ENCODE peak calls at places on chromosome 10, in nine cellular contexts. One of them, this sample, is unnamed.

GRCh38 chr10:32207544-32207943 is 139.4 kb downstream of the EPC1 start:
- DNase-seq in kidney: no peak
- DNase-seq in activated T-cell treated with anti-CD3 and anti-CD28 coated beads, Interleukin-2, amount 50 U/mL, for 72 hours: peak
- DNase-seq in activated CD4-positive, CD25-positive, alpha-beta regulatory T cell: peak
- DNase-seq in AG08396: peak
- DNase-seq in osteocyte: no peak
- DNase-seq in HL-60: peak
- DNase-seq in stimulated activated CD8-positive, alpha-beta memory T cell treated with anti-CD3 and anti-CD28 coated beads, Interleukin-7, amount 100 ng/mL, for 48 hours: peak
- DNase-seq in HTR-8/SVneo: peak
- DNase-seq in this sample: no peak

GRCh38 chr10:34768261-34768971 is 46.7 kb downstream of the PARD3 start:
- DNase-seq in osteocyte: no peak
- DNase-seq in activated CD4-positive, CD25-positive, alpha-beta regulatory T cell: no peak
- DNase-seq in HL-60: no peak
- DNase-seq in kidney: peak
- DNase-seq in activated T-cell treated with anti-CD3 and anti-CD28 coated beads, Interleukin-2, amount 50 U/mL, for 72 hours: no peak
- DNase-seq in AG08396: peak
- DNase-seq in HTR-8/SVneo: no peak
- DNase-seq in stimulated activated CD8-positive, alpha-beta memory T cell treated with anti-CD3 and anti-CD28 coated beads, Interleukin-7, amount 100 ng/mL, for 48 hours: no peak
- DNase-seq in this sample: no peak

GRCh38 chr10:44383749-44384600 is 922 bp downstream of the CXCL12 start:
- DNase-seq in kidney: peak
- DNase-seq in activated T-cell treated with anti-CD3 and anti-CD28 coated beads, Interleukin-2, amount 50 U/mL, for 72 hours: no peak
- DNase-seq in activated CD4-positive, CD25-positive, alpha-beta regulatory T cell: no peak
- DNase-seq in HL-60: no peak
- DNase-seq in stimulated activated CD8-positive, alpha-beta memory T cell treated with anti-CD3 and anti-CD28 coated beads, Interleukin-7, amount 100 ng/mL, for 48 hours: no peak
- DNase-seq in osteocyte: peak
- DNase-seq in HTR-8/SVneo: peak
- DNase-seq in AG08396: peak
- DNase-seq in this sample: no peak

GRCh38 chr10:103592186-103593021 is 98.9 kb downstream of the NEURL1 start:
- DNase-seq in AG08396: peak
- DNase-seq in kidney: no peak
- DNase-seq in HTR-8/SVneo: peak
- DNase-seq in osteocyte: no peak
- DNase-seq in stimulated activated CD8-positive, alpha-beta memory T cell treated with anti-CD3 and anti-CD28 coated beads, Interleukin-7, amount 100 ng/mL, for 48 hours: no peak
- DNase-seq in activated CD4-positive, CD25-positive, alpha-beta regulatory T cell: peak
- DNase-seq in activated T-cell treated with anti-CD3 and anti-CD28 coated beads, Interleukin-2, amount 50 U/mL, for 72 hours: peak
- DNase-seq in HL-60: peak
- DNase-seq in this sample: no peak

GRCh38 chr10:31261502-31262311 is 57.3 kb upstream of the ZEB1 start:
- DNase-seq in activated T-cell treated with anti-CD3 and anti-CD28 coated beads, Interleukin-2, amount 50 U/mL, for 72 hours: no peak
- DNase-seq in osteocyte: no peak
- DNase-seq in HTR-8/SVneo: no peak
- DNase-seq in AG08396: peak
- DNase-seq in HL-60: no peak
- DNase-seq in kidney: no peak
- DNase-seq in stimulated activated CD8-positive, alpha-beta memory T cell treated with anti-CD3 and anti-CD28 coated beads, Interleukin-7, amount 100 ng/mL, for 48 hours: no peak
- DNase-seq in activated CD4-positive, CD25-positive, alpha-beta regulatory T cell: no peak
- DNase-seq in this sample: no peak

GRCh38 chr10:113709221-113709838 is 29.6 kb downstream of the CASP7 start:
- DNase-seq in stimulated activated CD8-positive, alpha-beta memory T cell treated with anti-CD3 and anti-CD28 coated beads, Interleukin-7, amount 100 ng/mL, for 48 hours: no peak
- DNase-seq in osteocyte: no peak
- DNase-seq in HL-60: no peak
- DNase-seq in activated CD4-positive, CD25-positive, alpha-beta regulatory T cell: no peak
- DNase-seq in activated T-cell treated with anti-CD3 and anti-CD28 coated beads, Interleukin-2, amount 50 U/mL, for 72 hours: no peak
- DNase-seq in HTR-8/SVneo: peak
- DNase-seq in AG08396: peak
- DNase-seq in kidney: no peak
- DNase-seq in this sample: no peak

GRCh38 chr10:88122145-88122544 is 258.7 kb downstream of the PTEN start:
- DNase-seq in HL-60: no peak
- DNase-seq in activated CD4-positive, CD25-positive, alpha-beta regulatory T cell: no peak
- DNase-seq in kidney: no peak
- DNase-seq in osteocyte: no peak
- DNase-seq in stimulated activated CD8-positive, alpha-beta memory T cell treated with anti-CD3 and anti-CD28 coated beads, Interleukin-7, amount 100 ng/mL, for 48 hours: no peak
- DNase-seq in HTR-8/SVneo: no peak
- DNase-seq in activated T-cell treated with anti-CD3 and anti-CD28 coated beads, Interleukin-2, amount 50 U/mL, for 72 hours: no peak
- DNase-seq in AG08396: no peak
- DNase-seq in this sample: no peak

GRCh38 chr10:82572686-82573226 is 697.8 kb downstream of the NRG3 start:
- DNase-seq in HTR-8/SVneo: no peak
- DNase-seq in HL-60: no peak
- DNase-seq in osteocyte: no peak
- DNase-seq in activated T-cell treated with anti-CD3 and anti-CD28 coated beads, Interleukin-2, amount 50 U/mL, for 72 hours: no peak
- DNase-seq in stimulated activated CD8-positive, alpha-beta memory T cell treated with anti-CD3 and anti-CD28 coated beads, Interleukin-7, amount 100 ng/mL, for 48 hours: no peak
- DNase-seq in AG08396: no peak
- DNase-seq in kidney: no peak
- DNase-seq in activated CD4-positive, CD25-positive, alpha-beta regulatory T cell: no peak
- DNase-seq in this sample: no peak

GRCh38 chr10:104220515-104220914 is 11.6 kb downstream of the CFAP43 start:
- DNase-seq in activated T-cell treated with anti-CD3 and anti-CD28 coated beads, Interleukin-2, amount 50 U/mL, for 72 hours: no peak
- DNase-seq in AG08396: no peak
- DNase-seq in stimulated activated CD8-positive, alpha-beta memory T cell treated with anti-CD3 and anti-CD28 coated beads, Interleukin-7, amount 100 ng/mL, for 48 hours: no peak
- DNase-seq in osteocyte: no peak
- DNase-seq in kidney: no peak
- DNase-seq in activated CD4-positive, CD25-positive, alpha-beta regulatory T cell: no peak
- DNase-seq in HL-60: no peak
- DNase-seq in HTR-8/SVneo: no peak
- DNase-seq in this sample: no peak

GRCh38 chr10:23693398-23693797 is 254.5 kb downstream of the OTUD1 start:
- DNase-seq in kidney: peak
- DNase-seq in activated CD4-positive, CD25-positive, alpha-beta regulatory T cell: no peak
- DNase-seq in stimulated activated CD8-positive, alpha-beta memory T cell treated with anti-CD3 and anti-CD28 coated beads, Interleukin-7, amount 100 ng/mL, for 48 hours: no peak
- DNase-seq in HTR-8/SVneo: no peak
- DNase-seq in AG08396: no peak
- DNase-seq in osteocyte: no peak
- DNase-seq in HL-60: no peak
- DNase-seq in activated T-cell treated with anti-CD3 and anti-CD28 coated beads, Interleukin-2, amount 50 U/mL, for 72 hours: peak
- DNase-seq in this sample: no peak

GRCh38 chr10:104824378-104825006 is 183.4 kb downstream of the SORCS3 start:
- DNase-seq in activated T-cell treated with anti-CD3 and anti-CD28 coated beads, Interleukin-2, amount 50 U/mL, for 72 hours: peak
- DNase-seq in osteocyte: no peak
- DNase-seq in HL-60: peak
- DNase-seq in stimulated activated CD8-positive, alpha-beta memory T cell treated with anti-CD3 and anti-CD28 coated beads, Interleukin-7, amount 100 ng/mL, for 48 hours: no peak
- DNase-seq in AG08396: peak
- DNase-seq in HTR-8/SVneo: peak
- DNase-seq in activated CD4-positive, CD25-positive, alpha-beta regulatory T cell: no peak
- DNase-seq in kidney: no peak
- DNase-seq in this sample: no peak

GRCh38 chr10:134205-134742 is 981 bp upstream of the ZMYND11 start:
- DNase-seq in activated T-cell treated with anti-CD3 and anti-CD28 coated beads, Interleukin-2, amount 50 U/mL, for 72 hours: peak
- DNase-seq in kidney: no peak
- DNase-seq in activated CD4-positive, CD25-positive, alpha-beta regulatory T cell: no peak
- DNase-seq in HL-60: no peak
- DNase-seq in stimulated activated CD8-positive, alpha-beta memory T cell treated with anti-CD3 and anti-CD28 coated beads, Interleukin-7, amount 100 ng/mL, for 48 hours: no peak
- DNase-seq in HTR-8/SVneo: no peak
- DNase-seq in AG08396: no peak
- DNase-seq in osteocyte: no peak
- DNase-seq in this sample: no peak

GRCh38 chr10:67043041-67043440 is 117.2 kb downstream of the LRRTM3 start:
- DNase-seq in activated T-cell treated with anti-CD3 and anti-CD28 coated beads, Interleukin-2, amount 50 U/mL, for 72 hours: no peak
- DNase-seq in HTR-8/SVneo: no peak
- DNase-seq in stimulated activated CD8-positive, alpha-beta memory T cell treated with anti-CD3 and anti-CD28 coated beads, Interleukin-7, amount 100 ng/mL, for 48 hours: no peak
- DNase-seq in kidney: no peak
- DNase-seq in activated CD4-positive, CD25-positive, alpha-beta regulatory T cell: no peak
- DNase-seq in HL-60: no peak
- DNase-seq in osteocyte: no peak
- DNase-seq in AG08396: no peak
- DNase-seq in this sample: no peak

GRCh38 chr10:36468620-36469019 is 656.8 kb upstream of the ANKRD30A start:
- DNase-seq in stimulated activated CD8-positive, alpha-beta memory T cell treated with anti-CD3 and anti-CD28 coated beads, Interleukin-7, amount 100 ng/mL, for 48 hours: no peak
- DNase-seq in HTR-8/SVneo: no peak
- DNase-seq in HL-60: no peak
- DNase-seq in activated T-cell treated with anti-CD3 and anti-CD28 coated beads, Interleukin-2, amount 50 U/mL, for 72 hours: no peak
- DNase-seq in kidney: no peak
- DNase-seq in AG08396: no peak
- DNase-seq in activated CD4-positive, CD25-positive, alpha-beta regulatory T cell: no peak
- DNase-seq in osteocyte: no peak
- DNase-seq in this sample: no peak

GRCh38 chr10:61063035-61063434 is 119.0 kb upstream of the RHOBTB1 start:
- DNase-seq in AG08396: no peak
- DNase-seq in stimulated activated CD8-positive, alpha-beta memory T cell treated with anti-CD3 and anti-CD28 coated beads, Interleukin-7, amount 100 ng/mL, for 48 hours: no peak
- DNase-seq in osteocyte: no peak
- DNase-seq in HTR-8/SVneo: no peak
- DNase-seq in kidney: no peak
- DNase-seq in activated CD4-positive, CD25-positive, alpha-beta regulatory T cell: no peak
- DNase-seq in activated T-cell treated with anti-CD3 and anti-CD28 coated beads, Interleukin-2, amount 50 U/mL, for 72 hours: no peak
- DNase-seq in HL-60: no peak
- DNase-seq in this sample: no peak

GRCh38 chr10:62844280-62845011 is 28.3 kb upstream of the EGR2 start:
- DNase-seq in HTR-8/SVneo: no peak
- DNase-seq in osteocyte: no peak
- DNase-seq in kidney: no peak
- DNase-seq in activated T-cell treated with anti-CD3 and anti-CD28 coated beads, Interleukin-2, amount 50 U/mL, for 72 hours: peak
- DNase-seq in HL-60: no peak
- DNase-seq in stimulated activated CD8-positive, alpha-beta memory T cell treated with anti-CD3 and anti-CD28 coated beads, Interleukin-7, amount 100 ng/mL, for 48 hours: no peak
- DNase-seq in activated CD4-positive, CD25-positive, alpha-beta regulatory T cell: no peak
- DNase-seq in AG08396: no peak
- DNase-seq in this sample: no peak

GRCh38 chr10:102289356-102289755 is 44.0 kb downstream of the GBF1 start:
- DNase-seq in activated CD4-positive, CD25-positive, alpha-beta regulatory T cell: no peak
- DNase-seq in kidney: no peak
- DNase-seq in HL-60: no peak
- DNase-seq in activated T-cell treated with anti-CD3 and anti-CD28 coated beads, Interleukin-2, amount 50 U/mL, for 72 hours: no peak
- DNase-seq in stimulated activated CD8-positive, alpha-beta memory T cell treated with anti-CD3 and anti-CD28 coated beads, Interleukin-7, amount 100 ng/mL, for 48 hours: no peak
- DNase-seq in osteocyte: no peak
- DNase-seq in HTR-8/SVneo: no peak
- DNase-seq in AG08396: no peak
- DNase-seq in this sample: no peak

GRCh38 chr10:88117869-88118632 is 254.6 kb downstream of the PTEN start:
- DNase-seq in HTR-8/SVneo: no peak
- DNase-seq in activated CD4-positive, CD25-positive, alpha-beta regulatory T cell: no peak
- DNase-seq in kidney: no peak
- DNase-seq in activated T-cell treated with anti-CD3 and anti-CD28 coated beads, Interleukin-2, amount 50 U/mL, for 72 hours: peak
- DNase-seq in AG08396: no peak
- DNase-seq in stimulated activated CD8-positive, alpha-beta memory T cell treated with anti-CD3 and anti-CD28 coated beads, Interleukin-7, amount 100 ng/mL, for 48 hours: no peak
- DNase-seq in HL-60: peak
- DNase-seq in osteocyte: no peak
- DNase-seq in this sample: no peak

GRCh38 chr10:84563355-84563754 is 235.0 kb downstream of the CCSER2 start:
- DNase-seq in activated CD4-positive, CD25-positive, alpha-beta regulatory T cell: no peak
- DNase-seq in stimulated activated CD8-positive, alpha-beta memory T cell treated with anti-CD3 and anti-CD28 coated beads, Interleukin-7, amount 100 ng/mL, for 48 hours: no peak
- DNase-seq in osteocyte: no peak
- DNase-seq in HL-60: no peak
- DNase-seq in activated T-cell treated with anti-CD3 and anti-CD28 coated beads, Interleukin-2, amount 50 U/mL, for 72 hours: no peak
- DNase-seq in kidney: no peak
- DNase-seq in HTR-8/SVneo: no peak
- DNase-seq in AG08396: no peak
- DNase-seq in this sample: no peak

GRCh38 chr10:72274213-72274729 is 547 bp downstream of the DDIT4 start:
- DNase-seq in osteocyte: no peak
- DNase-seq in HTR-8/SVneo: no peak
- DNase-seq in kidney: peak
- DNase-seq in activated CD4-positive, CD25-positive, alpha-beta regulatory T cell: no peak
- DNase-seq in HL-60: no peak
- DNase-seq in activated T-cell treated with anti-CD3 and anti-CD28 coated beads, Interleukin-2, amount 50 U/mL, for 72 hours: no peak
- DNase-seq in stimulated activated CD8-positive, alpha-beta memory T cell treated with anti-CD3 and anti-CD28 coated beads, Interleukin-7, amount 100 ng/mL, for 48 hours: no peak
- DNase-seq in AG08396: peak
- DNase-seq in this sample: no peak

GRCh38 chr10:77667426-77668324 is 30.1 kb upstream of the KCNMA1 start:
- DNase-seq in activated CD4-positive, CD25-positive, alpha-beta regulatory T cell: no peak
- DNase-seq in HL-60: no peak
- DNase-seq in kidney: no peak
- DNase-seq in osteocyte: no peak
- DNase-seq in AG08396: no peak
- DNase-seq in activated T-cell treated with anti-CD3 and anti-CD28 coated beads, Interleukin-2, amount 50 U/mL, for 72 hours: no peak
- DNase-seq in stimulated activated CD8-positive, alpha-beta memory T cell treated with anti-CD3 and anti-CD28 coated beads, Interleukin-7, amount 100 ng/mL, for 48 hours: no peak
- DNase-seq in HTR-8/SVneo: no peak
- DNase-seq in this sample: no peak

GRCh38 chr10:99431190-99431549 is 746 bp upstream of the GOT1 start:
- DNase-seq in activated T-cell treated with anti-CD3 and anti-CD28 coated beads, Interleukin-2, amount 50 U/mL, for 72 hours: no peak
- DNase-seq in HL-60: peak
- DNase-seq in stimulated activated CD8-positive, alpha-beta memory T cell treated with anti-CD3 and anti-CD28 coated beads, Interleukin-7, amount 100 ng/mL, for 48 hours: no peak
- DNase-seq in AG08396: peak
- DNase-seq in activated CD4-positive, CD25-positive, alpha-beta regulatory T cell: no peak
- DNase-seq in HTR-8/SVneo: no peak
- DNase-seq in osteocyte: no peak
- DNase-seq in kidney: peak
- DNase-seq in this sample: no peak

GRCh38 chr10:113187066-113187777 is 237.2 kb downstream of the TCF7L2 start:
- DNase-seq in AG08396: no peak
- DNase-seq in HL-60: no peak
- DNase-seq in activated CD4-positive, CD25-positive, alpha-beta regulatory T cell: no peak
- DNase-seq in activated T-cell treated with anti-CD3 and anti-CD28 coated beads, Interleukin-2, amount 50 U/mL, for 72 hours: no peak
- DNase-seq in kidney: peak
- DNase-seq in HTR-8/SVneo: no peak
- DNase-seq in stimulated activated CD8-positive, alpha-beta memory T cell treated with anti-CD3 and anti-CD28 coated beads, Interleukin-7, amount 100 ng/mL, for 48 hours: no peak
- DNase-seq in osteocyte: no peak
- DNase-seq in this sample: no peak

GRCh38 chr10:86440874-86441838 is 74.6 kb upstream of the GRID1 start:
- DNase-seq in AG08396: peak
- DNase-seq in stimulated activated CD8-positive, alpha-beta memory T cell treated with anti-CD3 and anti-CD28 coated beads, Interleukin-7, amount 100 ng/mL, for 48 hours: no peak
- DNase-seq in kidney: no peak
- DNase-seq in activated CD4-positive, CD25-positive, alpha-beta regulatory T cell: no peak
- DNase-seq in activated T-cell treated with anti-CD3 and anti-CD28 coated beads, Interleukin-2, amount 50 U/mL, for 72 hours: no peak
- DNase-seq in HTR-8/SVneo: no peak
- DNase-seq in osteocyte: no peak
- DNase-seq in HL-60: no peak
- DNase-seq in this sample: no peak